ENCODE peak calls at places on chromosomes 2 and 18, in nine cellular contexts. V, Y, X, F, W, T, P, Q and K are unnamed samples.

GRCh38 chr18:30465131-30465530 is 577.4 kb downstream of the DSC3 start:
- DNase-seq in Y (no peak), T (no peak), Q (no peak), W (no peak), X (no peak), P (no peak), F (no peak), V (no peak), K (no peak)

GRCh38 chr18:45441110-45441842 is 174.0 kb upstream of the SLC14A2 start:
- DNase-seq in X (no peak), Y (no peak), W (no peak), T (no peak), F (no peak), V (peak; percentile 62), Q (peak; percentile 53), P (no peak), K (no peak)

GRCh38 chr18:21053127-21053526 is 58.5 kb downstream of the ROCK1 start:
- DNase-seq in T (no peak), V (peak; percentile 93), X (no peak), Q (peak; percentile 87), W (no peak), P (no peak), F (no peak), Y (no peak), K (no peak)

GRCh38 chr2:16767789-16768188 is 102.2 kb upstream of the CYRIA start:
- DNase-seq in P (no peak), W (no peak), Y (no peak), T (no peak), X (no peak), F (no peak), V (no peak), Q (no peak), K (no peak)

GRCh38 chr2:113251118-113251517 is 27.6 kb downstream of the PAX8 start:
- DNase-seq in P (no peak), Q (no peak), T (no peak), W (no peak), Y (no peak), X (no peak), F (no peak), V (no peak), K (no peak)

GRCh38 chr2:64913357-64913869 is 75.8 kb upstream of the SLC1A4 start:
- DNase-seq in F (no peak), T (no peak), Q (no peak), P (no peak), W (no peak), Y (no peak), V (no peak), X (peak; percentile 53), K (no peak)

GRCh38 chr2:153543639-153544071 is 65.1 kb upstream of the RPRM start:
- DNase-seq in T (no peak), V (no peak), Y (no peak), Q (no peak), P (no peak), W (no peak), X (no peak), F (no peak), K (no peak)

GRCh38 chr18:77254711-77255110 is 5.1 kb downstream of the GALR1 start:
- DNase-seq in V (no peak), P (no peak), X (no peak), F (no peak), Q (no peak), W (no peak), Y (no peak), T (no peak), K (no peak)

GRCh38 chr2:202035941-202036372 is 2.3 kb downstream of the FZD7 start:
- DNase-seq in T (peak; percentile 59), W (no peak), F (peak; percentile 48), Q (peak; percentile 52), V (no peak), X (no peak), Y (peak; percentile 22), P (no peak), K (no peak)

GRCh38 chr2:84919885-84920580 is 14.6 kb downstream of the TMSB10 start:
- DNase-seq in P (no peak), Q (peak; percentile 96), X (peak; percentile 94), T (peak; percentile 60), W (no peak), F (no peak), Y (no peak), V (peak; percentile 98), K (no peak)

GRCh38 chr2:24115057-24115456 is 8.1 kb downstream of the PFN4 start:
- DNase-seq in X (no peak), T (no peak), W (no peak), F (no peak), P (no peak), Y (no peak), Q (peak; percentile 63), V (peak; percentile 37), K (no peak)

GRCh38 chr18:67919316-67919715 is 402.8 kb upstream of the DSEL start:
- DNase-seq in X (no peak), W (no peak), P (no peak), T (no peak), Q (no peak), F (no peak), Y (no peak), V (no peak), K (no peak)

DNA sequence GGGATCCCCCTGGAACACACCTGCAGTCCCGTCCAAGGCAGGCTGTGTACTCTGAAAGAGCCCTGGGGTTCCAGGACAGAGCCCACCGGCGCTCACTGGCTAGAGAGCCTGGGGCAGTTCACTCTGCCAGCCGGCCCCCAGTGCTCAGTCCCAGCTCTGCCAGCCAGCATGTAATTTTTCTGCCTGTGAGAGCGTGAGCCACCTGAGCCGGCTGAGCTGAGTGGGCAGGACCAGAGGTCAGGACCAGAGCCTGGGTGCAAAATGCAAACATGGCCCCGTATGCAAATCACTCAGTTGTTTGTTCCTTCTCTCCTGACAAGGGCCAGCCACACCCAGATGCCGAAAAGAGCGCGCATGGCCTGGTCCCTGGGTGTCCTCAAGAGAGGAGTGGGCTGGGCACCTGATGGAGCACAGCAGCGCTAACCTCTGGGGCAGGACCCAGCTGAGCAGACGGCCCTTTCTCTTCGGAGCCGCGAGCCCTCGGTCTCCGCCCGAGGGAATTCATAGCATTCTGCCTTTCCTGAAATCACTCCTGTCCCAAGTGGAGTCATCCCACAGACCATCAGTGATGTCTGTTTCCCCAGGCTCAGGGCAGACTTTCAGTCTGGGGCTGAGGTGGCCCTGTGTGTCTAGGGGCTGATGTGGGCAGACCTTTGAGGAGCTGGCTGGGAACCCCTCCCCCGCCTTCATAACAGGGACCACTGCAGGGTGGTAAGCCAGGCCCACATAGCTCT is 36.5 kb upstream of the PTMA start:
- DNase-seq in P (no peak), T (no peak), Q (no peak), W (no peak), Y (no peak), V (no peak), F (no peak), X (no peak), K (no peak)
- H3K27ac ChIP-seq in P (no peak overlapping the region), T (no peak overlapping the region), Q (no peak overlapping the region), W (peak overlapping the region; percentile 89), Y (peak overlapping the region; percentile 89), V (no peak overlapping the region), F (peak overlapping the region; percentile 42), X (peak overlapping the region; percentile 93), K (peak overlapping the region; percentile 77)

GRCh38 chr2:127359520-127359919 is 28.3 kb downstream of the MAP3K2 start:
- DNase-seq in V (no peak), Y (no peak), P (no peak), T (no peak), X (no peak), Q (no peak), F (no peak), W (no peak), K (no peak)

GRCh38 chr2:127358044-127358443 is 29.7 kb downstream of the MAP3K2 start:
- DNase-seq in F (no peak), T (no peak), V (no peak), P (no peak), X (no peak), Y (no peak), Q (peak; percentile 5), W (no peak), K (no peak)

GRCh38 chr2:127358971-127359370 is 28.8 kb downstream of the MAP3K2 start:
- DNase-seq in Q (no peak), P (no peak), X (no peak), F (no peak), V (no peak), W (no peak), T (no peak), Y (no peak), K (no peak)

GRCh38 chr2:127361929-127362328 is 25.8 kb downstream of the MAP3K2 start:
- DNase-seq in T (no peak), Y (no peak), Q (no peak), F (no peak), P (no peak), V (peak; percentile 37), W (no peak), X (no peak), K (no peak)

DNA sequence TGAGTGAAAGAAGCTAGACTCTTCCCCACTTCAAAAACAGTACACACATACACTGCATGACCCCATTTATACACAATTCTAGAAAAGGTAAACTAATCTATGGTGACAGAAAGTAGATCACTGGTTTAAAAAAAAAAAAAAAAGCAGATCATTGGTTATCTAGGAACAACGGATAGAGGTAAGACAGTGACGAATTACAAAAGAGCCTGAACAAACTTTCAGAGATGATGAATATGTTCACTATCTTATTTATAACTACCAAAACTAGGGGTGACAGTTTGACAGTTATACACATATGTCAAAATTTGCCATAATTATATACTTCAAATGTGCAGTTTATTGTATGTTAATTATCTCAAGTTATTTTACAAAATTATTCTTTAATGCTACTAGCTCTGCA is 27.5 kb downstream of the MAP3K2 start:
- DNase-seq in F (no peak), V (no peak), Y (no peak), T (no peak), W (no peak), X (no peak), P (no peak), Q (no peak), K (no peak)
- H3K4me1 ChIP-seq in F (no peaks in the 10 kb centered on the region), V (peaks cover 32% of the 10 kb centered on the region), Y (peaks cover 52% of the 10 kb centered on the region), T (peaks cover 5% of the 10 kb centered on the region), W (peaks cover 15% of the 10 kb centered on the region), X (no peaks in the 10 kb centered on the region), P (peaks cover 5% of the 10 kb centered on the region), Q (no peaks in the 10 kb centered on the region), K (peaks cover 27% of the 10 kb centered on the region)

GRCh38 chr2:237482485-237482884 is 4.6 kb upstream of the MLPH start:
- DNase-seq in P (peak; percentile 76), F (no peak), X (no peak), W (peak; percentile 94), Y (peak; percentile 68), T (peak; percentile 77), V (peak; percentile 75), Q (no peak), K (peak; percentile 93)
- H3K27ac ChIP-seq in P (no peak overlapping the region), F (no peak overlapping the region), X (no peak overlapping the region), W (peak overlapping the region; percentile 92), Y (peak overlapping the region; percentile 62), T (peak overlapping the region; percentile 34), V (peak overlapping the region; percentile 56), Q (no peak overlapping the region), K (peak overlapping the region; percentile 89)

DNA sequence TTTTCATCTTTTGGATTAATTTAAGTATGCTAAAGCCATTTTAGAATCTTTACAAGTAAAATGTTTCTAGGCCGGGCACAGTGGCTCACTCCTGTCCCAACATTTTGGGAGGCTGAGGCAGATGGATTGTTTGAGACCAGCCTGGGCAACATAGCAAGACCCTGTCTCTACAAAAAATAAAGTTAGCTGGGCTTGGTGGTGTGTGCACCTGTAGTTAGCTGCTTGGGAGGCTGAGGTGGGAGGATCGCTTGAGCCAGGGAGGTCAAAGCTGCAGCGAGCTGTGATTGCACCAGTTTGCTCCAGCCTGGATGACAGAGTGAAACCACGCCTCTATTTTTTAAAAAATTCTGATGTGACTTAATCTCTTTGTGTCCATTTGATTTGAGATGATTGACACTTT is 3.9 kb downstream of the PPM1B start:
- DNase-seq in Y (no peak), W (no peak), V (no peak), X (no peak), Q (no peak), F (no peak), P (no peak), T (no peak), K (no peak)
- H3K4me1 ChIP-seq in Y (peaks cover 55% of the 10 kb centered on the region), W (peaks cover 38% of the 10 kb centered on the region), V (peaks cover 38% of the 10 kb centered on the region), X (peaks cover 59% of the 10 kb centered on the region), Q (peaks cover 6% of the 10 kb centered on the region), F (peaks cover 2% of the 10 kb centered on the region), P (no peaks in the 10 kb centered on the region), T (peaks cover 12% of the 10 kb centered on the region), K (peaks cover 34% of the 10 kb centered on the region)